ENCODE peak calls at places on chromosomes 3 and 15, in eight cellular contexts. X, K, P, H, N, W, U and T are unnamed samples.

GRCh38 chr3:39208463-39209055 is 16.2 kb upstream of the XIRP1 start:
- DNase-seq in N (peak; percentile 15), H (peak; percentile 47), W (peak; percentile 53), K (peak; percentile 54), U (peak; percentile 60), X (peak; percentile 84), P (peak; percentile 84), T (peak; percentile 30)

GRCh38 chr3:37628711-37629301 is 232.9 kb upstream of the CTDSPL start:
- DNase-seq in W (no peak), P (no peak), N (no peak), U (peak; percentile 25), H (no peak), K (no peak), X (no peak), T (no peak)

GRCh38 chr3:143168518-143169192 is 49.1 kb downstream of the CHST2 start:
- DNase-seq in K (no peak), P (no peak), U (no peak), N (no peak), H (peak; percentile 68), W (no peak), X (no peak), T (no peak)

GRCh38 chr3:160157321-160157720 is 67.9 kb upstream of the C3orf80 start:
- DNase-seq in N (no peak), H (no peak), X (no peak), U (no peak), K (no peak), P (no peak), W (no peak), T (no peak)

GRCh38 chr3:128447561-128448013 is 19.1 kb downstream of the DNAJB8 start:
- DNase-seq in N (no peak), H (no peak), X (no peak), K (no peak), W (no peak), U (no peak), P (no peak), T (no peak)

GRCh38 chr3:42503957-42504333 is 1.5 kb downstream of the VIPR1 start:
- DNase-seq in W (peak; percentile 17), X (no peak), K (no peak), U (no peak), P (no peak), N (no peak), H (no peak), T (no peak)

GRCh38 chr15:98397411-98397810 is 250.9 kb upstream of the IGF1R start:
- DNase-seq in U (no peak), N (no peak), K (no peak), X (no peak), H (no peak), P (no peak), W (no peak), T (no peak)

GRCh38 chr3:149813367-149814281 is 609 bp downstream of the RNF13 start:
- DNase-seq in N (no peak), U (peak; percentile 37), X (peak; percentile 72), H (peak; percentile 42), K (no peak), W (no peak), P (peak; percentile 35), T (peak; percentile 11)

GRCh38 chr3:39639344-39640236 is 169.8 kb upstream of the MYRIP start:
- DNase-seq in K (peak; percentile 88), N (peak; percentile 79), W (no peak), P (peak; percentile 65), U (no peak), H (peak; percentile 96), X (peak; percentile 33), T (no peak)

GRCh38 chr15:45719490-45719889 is 84.7 kb downstream of the SQOR start:
- DNase-seq in U (no peak), N (no peak), K (no peak), X (peak; percentile 35), W (no peak), P (no peak), H (peak; percentile 70), T (no peak)

GRCh38 chr15:94857466-94857865 is 626.1 kb downstream of the MCTP2 start:
- DNase-seq in U (no peak), K (no peak), P (no peak), W (no peak), H (no peak), N (no peak), X (no peak), T (no peak)

GRCh38 chr3:2098398-2099027 is at the start of gene CNTN4:
- DNase-seq in P (no peak), U (peak; percentile 61), H (no peak), N (no peak), X (peak; percentile 82), W (peak; percentile 34), K (no peak), T (no peak)

GRCh38 chr3:52703356-52703755 is 2.2 kb downstream of the GLT8D1 start:
- DNase-seq in N (no peak), P (no peak), U (no peak), W (no peak), H (no peak), X (no peak), K (no peak), T (no peak)

GRCh38 chr15:33071451-33071850 is 123.1 kb downstream of the FMN1 start:
- DNase-seq in X (no peak), P (no peak), N (no peak), W (no peak), K (no peak), U (no peak), H (no peak), T (no peak)

GRCh38 chr15:64067564-64068030 is 21.3 kb upstream of the DAPK2 start:
- DNase-seq in W (peak; percentile 72), X (peak; percentile 89), N (peak; percentile 8), U (peak; percentile 90), K (no peak), P (peak; percentile 72), H (peak; percentile 60), T (peak; percentile 65)

GRCh38 chr3:141152801-141153678 is 78.6 kb upstream of the PXYLP1 start:
- DNase-seq in U (peak; percentile 54), N (no peak), X (no peak), P (no peak), W (no peak), H (no peak), K (no peak), T (no peak)

GRCh38 chr15:90315276-90315982 is 36.7 kb upstream of the ZNF774 start:
- DNase-seq in U (no peak), W (peak; percentile 69), H (no peak), K (no peak), X (no peak), N (no peak), P (no peak), T (no peak)

GRCh38 chr15:84775867-84776449 is 27.6 kb downstream of the ZNF592 start:
- DNase-seq in K (no peak), H (no peak), U (no peak), P (no peak), X (no peak), N (no peak), W (no peak), T (no peak)

GRCh38 chr3:157263027-157263426 is 103.1 kb upstream of the CCNL1 start:
- DNase-seq in K (no peak), H (peak; percentile 44), X (no peak), N (no peak), U (peak; percentile 69), W (no peak), P (no peak), T (no peak)

DNA sequence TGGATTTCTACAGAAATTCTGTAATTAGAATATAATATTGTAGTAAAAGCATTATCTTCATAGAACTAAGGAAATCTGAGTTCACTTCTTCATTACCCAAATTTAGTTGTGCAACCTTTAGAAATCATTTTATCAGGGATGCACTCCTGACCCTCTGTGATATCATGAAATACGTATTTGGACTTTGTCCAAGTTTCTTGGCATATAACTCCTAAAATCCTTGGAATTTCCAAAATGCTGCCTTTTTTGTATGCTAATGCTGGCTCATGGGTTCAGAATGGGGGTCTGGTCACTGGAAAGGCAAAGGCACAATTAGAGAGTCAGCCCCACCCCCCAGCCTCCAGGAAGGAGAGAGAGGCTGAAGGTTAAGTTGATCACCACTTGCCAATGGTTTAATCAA is 217.4 kb downstream of the TP63 start:
- DNase-seq in W (no peak), U (no peak), H (no peak), N (no peak), K (no peak), X (no peak), P (no peak), T (no peak)
- H3K27me3 ChIP-seq in W (no peaks in the 10 kb centered on the region), U (no peaks in the 10 kb centered on the region), H (no peaks in the 10 kb centered on the region), N (no peaks in the 10 kb centered on the region), K (no peaks in the 10 kb centered on the region), X (no peaks in the 10 kb centered on the region), P (no peaks in the 10 kb centered on the region), T (no peaks in the 10 kb centered on the region)

GRCh38 chr3:73719413-73719831 is 94.7 kb upstream of the PDZRN3 start:
- DNase-seq in W (no peak), P (peak; percentile 5), X (no peak), H (no peak), U (no peak), N (peak; percentile 47), K (no peak), T (no peak)

GRCh38 chr3:73718326-73719110 is 93.8 kb upstream of the PDZRN3 start:
- DNase-seq in K (no peak), X (no peak), H (no peak), U (no peak), W (no peak), N (no peak), P (no peak), T (no peak)

GRCh38 chr3:73716418-73716817 is 91.7 kb upstream of the PDZRN3 start:
- DNase-seq in K (no peak), U (no peak), N (no peak), H (no peak), W (no peak), X (no peak), P (no peak), T (no peak)

GRCh38 chr3:73723596-73723995 is 98.9 kb upstream of the PDZRN3 start:
- DNase-seq in K (no peak), X (no peak), N (no peak), H (no peak), U (no peak), W (no peak), P (no peak), T (no peak)

GRCh38 chr3:73719877-73720276 is 95.1 kb upstream of the PDZRN3 start:
- DNase-seq in P (no peak), W (no peak), N (no peak), H (no peak), K (no peak), X (no peak), U (no peak), T (no peak)
- H3K4me3 ChIP-seq in P (no peak overlapping the region), W (peak overlapping the region; percentile 17), N (peak overlapping the region; percentile 34), H (no peak overlapping the region), K (no peak overlapping the region), X (no peak overlapping the region), U (no peak overlapping the region), T (no peak overlapping the region)

GRCh38 chr3:55486101-55486856 is 827 bp downstream of the WNT5A start:
- DNase-seq in H (peak; percentile 78), K (no peak), W (peak; percentile 63), X (peak; percentile 75), N (no peak), P (no peak), U (peak; percentile 44), T (no peak)
- H3K27me3 ChIP-seq in H (no peaks in the 10 kb centered on the region), K (no peaks in the 10 kb centered on the region), W (peaks cover 98% of the 10 kb centered on the region), X (peaks cover 93% of the 10 kb centered on the region), N (no peaks in the 10 kb centered on the region), P (peaks cover 81% of the 10 kb centered on the region), U (no peaks in the 10 kb centered on the region), T (peaks cover 20% of the 10 kb centered on the region)

DNA sequence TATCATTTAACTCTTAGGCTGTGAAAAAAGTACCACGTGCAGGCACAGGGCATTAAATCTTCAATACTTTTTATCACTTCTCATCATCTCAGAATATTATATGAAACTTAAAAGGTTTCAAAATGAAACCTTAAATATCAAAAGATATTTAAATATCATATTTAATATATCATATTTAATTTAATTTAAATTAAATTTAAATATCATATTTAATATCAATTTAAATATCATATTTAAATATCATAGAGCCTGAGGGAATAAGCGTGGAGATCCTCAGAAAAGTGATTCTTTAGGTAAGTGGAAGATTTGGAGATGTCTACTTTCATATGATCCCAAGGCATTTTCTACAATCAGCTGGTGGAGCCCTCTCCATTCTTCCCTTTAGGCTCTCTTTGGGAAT is 716.6 kb downstream of the OTOL1 start:
- DNase-seq in P (no peak), N (no peak), U (no peak), K (no peak), W (no peak), H (no peak), X (no peak), T (no peak)
- H3K4me3 ChIP-seq in P (no peak overlapping the region), N (no peak overlapping the region), U (no peak overlapping the region), K (no peak overlapping the region), W (no peak overlapping the region), H (no peak overlapping the region), X (no peak overlapping the region), T (no peak overlapping the region)